ENCODE peak calls at places on chromosomes 5 and 9, in four cellular contexts. One of them, this sample, is unnamed. For H3K27me3 and H3K36me3, the result is how much of the 10 kb centered on the place peaks cover.

GRCh38 chr5:54743997-54744788 is 226.6 kb downstream of the SNX18 start:
- DNase-seq in cardiac muscle cell: no peak
- DNase-seq in heart left ventricle: peak
- DNase-seq in neural progenitor cell: peak
- DNase-seq in this sample: peak

GRCh38 chr5:67289763-67290521 is 93.3 kb upstream of the CD180 start:
- DNase-seq in heart left ventricle: peak
- DNase-seq in neural progenitor cell: no peak
- DNase-seq in cardiac muscle cell: no peak
- DNase-seq in this sample: no peak

GRCh38 chr5:142597546-142598337 is 88.1 kb downstream of the FGF1 start:
- DNase-seq in cardiac muscle cell: peak
- DNase-seq in neural progenitor cell: peak
- DNase-seq in heart left ventricle: no peak
- DNase-seq in this sample: peak

GRCh38 chr9:9791621-9792020 is 821.2 kb downstream of the PTPRD start:
- DNase-seq in neural progenitor cell: peak
- DNase-seq in heart left ventricle: no peak
- DNase-seq in cardiac muscle cell: peak
- DNase-seq in this sample: peak

GRCh38 chr5:32278403-32278802 is 34.3 kb downstream of the MTMR12 start:
- DNase-seq in heart left ventricle: no peak
- DNase-seq in cardiac muscle cell: no peak
- DNase-seq in neural progenitor cell: no peak
- DNase-seq in this sample: no peak

GRCh38 chr9:136512651-136513066 is 29.8 kb upstream of the SEC16A start:
- DNase-seq in heart left ventricle: no peak
- DNase-seq in cardiac muscle cell: no peak
- DNase-seq in neural progenitor cell: no peak
- DNase-seq in this sample: peak

GRCh38 chr5:73215525-73215890 is 42.5 kb downstream of the TMEM174 start:
- DNase-seq in neural progenitor cell: no peak
- DNase-seq in heart left ventricle: no peak
- DNase-seq in cardiac muscle cell: no peak
- DNase-seq in this sample: no peak

GRCh38 chr9:95499847-95500246 is 16.9 kb downstream of the PTCH1 start:
- DNase-seq in neural progenitor cell: no peak
- DNase-seq in heart left ventricle: no peak
- DNase-seq in cardiac muscle cell: no peak
- DNase-seq in this sample: peak

GRCh38 chr9:12759767-12760166 is 15.1 kb upstream of the LURAP1L start:
- DNase-seq in cardiac muscle cell: no peak
- DNase-seq in neural progenitor cell: no peak
- DNase-seq in heart left ventricle: no peak
- DNase-seq in this sample: peak

GRCh38 chr9:29021632-29022031 is 1448.4 kb upstream of the C9orf72 start:
- DNase-seq in heart left ventricle: no peak
- DNase-seq in cardiac muscle cell: no peak
- DNase-seq in neural progenitor cell: no peak
- DNase-seq in this sample: no peak

GRCh38 chr9:110592075-110592830 is 12.7 kb upstream of the SVEP1 start:
- DNase-seq in cardiac muscle cell: no peak
- DNase-seq in heart left ventricle: no peak
- DNase-seq in neural progenitor cell: no peak
- DNase-seq in this sample: no peak

GRCh38 chr9:114662081-114662989 is 4.7 kb upstream of the TEX53 start:
- DNase-seq in heart left ventricle: no peak
- DNase-seq in cardiac muscle cell: peak
- DNase-seq in neural progenitor cell: peak
- DNase-seq in this sample: peak

GRCh38 chr5:33824516-33825195 is 67.1 kb downstream of the ADAMTS12 start:
- DNase-seq in neural progenitor cell: no peak
- DNase-seq in heart left ventricle: peak
- DNase-seq in cardiac muscle cell: no peak
- DNase-seq in this sample: no peak

GRCh38 chr9:118318770-118319443 is 614.7 kb downstream of the TLR4 start:
- DNase-seq in cardiac muscle cell: no peak
- DNase-seq in heart left ventricle: peak
- DNase-seq in neural progenitor cell: no peak
- DNase-seq in this sample: peak

GRCh38 chr9:98215266-98215665 is 22.8 kb upstream of the CORO2A start:
- DNase-seq in neural progenitor cell: no peak
- DNase-seq in heart left ventricle: no peak
- DNase-seq in cardiac muscle cell: no peak
- DNase-seq in this sample: no peak

GRCh38 chr9:127388037-127388855 is 8.7 kb upstream of the SLC2A8 start:
- DNase-seq in neural progenitor cell: no peak
- DNase-seq in cardiac muscle cell: no peak
- DNase-seq in heart left ventricle: peak
- DNase-seq in this sample: peak

GRCh38 chr5:179147991-179148702 is 88.0 kb downstream of the ZNF354C start:
- DNase-seq in neural progenitor cell: no peak
- DNase-seq in cardiac muscle cell: no peak
- DNase-seq in heart left ventricle: no peak
- DNase-seq in this sample: no peak

GRCh38 chr5:150206076-150206779 is 16.4 kb downstream of the SLC6A7 start:
- DNase-seq in cardiac muscle cell: no peak
- DNase-seq in neural progenitor cell: no peak
- DNase-seq in heart left ventricle: no peak
- DNase-seq in this sample: no peak

GRCh38 chr9:105503873-105504272 is 54.1 kb upstream of the FKTN start:
- DNase-seq in neural progenitor cell: no peak
- DNase-seq in cardiac muscle cell: no peak
- DNase-seq in heart left ventricle: no peak
- DNase-seq in this sample: peak

GRCh38 chr9:133839822-133840329 is 101.7 kb upstream of the SARDH start:
- DNase-seq in neural progenitor cell: peak
- DNase-seq in heart left ventricle: peak
- DNase-seq in cardiac muscle cell: no peak
- DNase-seq in this sample: no peak

GRCh38 chr9:70257512-70257911 is 1.3 kb upstream of the SMC5 start:
- DNase-seq in neural progenitor cell: no peak
- DNase-seq in heart left ventricle: no peak
- DNase-seq in cardiac muscle cell: no peak
- DNase-seq in this sample: no peak

GRCh38 chr5:181052928-181053759 is 13.1 kb downstream of the BTNL9 start:
- DNase-seq in neural progenitor cell: peak
- DNase-seq in cardiac muscle cell: peak
- DNase-seq in heart left ventricle: no peak
- DNase-seq in this sample: no peak

GRCh38 chr5:33322632-33323031 is 118.1 kb upstream of the TARS1 start:
- DNase-seq in heart left ventricle: no peak
- DNase-seq in neural progenitor cell: no peak
- DNase-seq in cardiac muscle cell: no peak
- DNase-seq in this sample: no peak

GRCh38 chr9:103574056-103574455 is 520.1 kb upstream of the SMC2 start:
- DNase-seq in heart left ventricle: no peak
- DNase-seq in cardiac muscle cell: no peak
- DNase-seq in neural progenitor cell: no peak
- DNase-seq in this sample: peak

GRCh38 chr5:89276566-89277305 is 393.8 kb upstream of the MEF2C start:
- DNase-seq in neural progenitor cell: no peak
- DNase-seq in heart left ventricle: no peak
- DNase-seq in cardiac muscle cell: no peak
- DNase-seq in this sample: peak

GRCh38 chr5:165227515-165227914 is 1722.1 kb downstream of the MAT2B start:
- DNase-seq in cardiac muscle cell: no peak
- DNase-seq in heart left ventricle: no peak
- DNase-seq in neural progenitor cell: no peak
- DNase-seq in this sample: peak

GRCh38 chr5:67773439-67773988 is 442.0 kb upstream of the PIK3R1 start:
- DNase-seq in heart left ventricle: peak
- DNase-seq in cardiac muscle cell: no peak
- DNase-seq in neural progenitor cell: peak
- DNase-seq in this sample: peak

GRCh38 chr9:131394464-131395026 is 659 bp downstream of the PRRC2B start:
- DNase-seq in neural progenitor cell: peak
- DNase-seq in heart left ventricle: peak
- DNase-seq in cardiac muscle cell: peak
- DNase-seq in this sample: no peak

GRCh38 chr5:100796851-100797250 is 106.2 kb downstream of the ST8SIA4 start:
- DNase-seq in cardiac muscle cell: no peak
- DNase-seq in neural progenitor cell: no peak
- DNase-seq in heart left ventricle: no peak
- DNase-seq in this sample: no peak

DNA sequence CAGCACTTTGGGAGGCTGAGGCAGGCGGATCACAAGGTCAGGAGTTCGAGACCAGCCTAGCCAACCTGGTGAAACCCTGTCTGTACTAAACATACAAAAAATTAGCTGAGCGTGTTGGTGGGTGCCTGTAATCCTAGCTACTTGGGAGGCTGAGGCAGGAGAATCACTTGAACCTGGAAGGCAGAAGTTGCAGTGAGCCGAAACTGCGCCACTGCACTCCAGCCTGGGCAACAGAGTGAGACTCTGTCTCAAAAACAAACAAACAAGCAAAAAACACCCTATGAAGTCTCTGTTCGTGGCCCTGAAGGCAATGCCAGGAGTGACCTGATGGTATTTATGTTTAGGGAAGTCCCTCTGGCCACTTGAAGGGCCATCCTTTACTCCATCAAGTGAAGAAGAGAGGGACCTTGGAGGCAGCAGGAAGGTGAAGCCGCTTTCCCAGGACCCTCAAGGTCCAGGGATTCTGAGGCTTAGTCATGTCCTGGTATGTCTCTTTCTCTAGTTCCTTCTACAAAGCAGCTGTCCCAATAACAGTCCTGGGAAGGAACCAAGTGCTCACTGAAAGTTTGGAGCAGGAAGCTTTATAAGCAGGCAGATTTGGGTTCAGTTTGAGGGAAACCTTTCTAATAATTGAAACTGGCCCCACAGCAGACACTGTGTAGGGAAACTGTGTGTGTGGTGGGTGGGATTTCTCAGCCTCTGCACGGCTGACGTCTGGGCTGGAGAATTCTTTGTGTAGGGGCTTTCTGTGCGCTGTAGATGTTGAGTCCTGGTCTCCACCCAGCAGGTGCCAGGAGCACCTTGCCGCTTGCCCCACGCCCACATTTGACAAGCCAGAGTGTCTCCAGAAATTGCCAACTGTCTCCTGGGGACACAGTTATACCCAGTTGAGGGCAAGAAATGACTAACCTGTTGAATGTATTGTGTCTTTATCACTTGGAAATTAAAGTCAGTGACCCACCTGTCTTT is 12.5 kb downstream of the PHF2 start:
- DNase-seq in neural progenitor cell: no peak
- DNase-seq in heart left ventricle: no peak
- DNase-seq in cardiac muscle cell: no peak
- DNase-seq in this sample: no peak
- H3K27me3 ChIP-seq in neural progenitor cell: under half
- H3K27me3 ChIP-seq in heart left ventricle: under half
- H3K27me3 ChIP-seq in cardiac muscle cell: under half
- H3K27me3 ChIP-seq in this sample: under half

GRCh38 chr5:98794414-98795080 is 21.1 kb downstream of the RGMB start:
- DNase-seq in heart left ventricle: no peak
- DNase-seq in cardiac muscle cell: no peak
- DNase-seq in neural progenitor cell: no peak
- DNase-seq in this sample: no peak
- H3K36me3 ChIP-seq in heart left ventricle: under half
- H3K36me3 ChIP-seq in cardiac muscle cell: under half
- H3K36me3 ChIP-seq in neural progenitor cell: under half
- H3K36me3 ChIP-seq in this sample: under half

GRCh38 chr5:133319905-133320520 is 268.2 kb downstream of the HSPA4 start:
- DNase-seq in cardiac muscle cell: no peak
- DNase-seq in neural progenitor cell: peak
- DNase-seq in heart left ventricle: no peak
- DNase-seq in this sample: peak
- TF ChIP-seq CTCF in cardiac muscle cell: peak
- TF ChIP-seq CTCF in neural progenitor cell: no peak
- TF ChIP-seq CTCF in heart left ventricle: no peak
- TF ChIP-seq CTCF in this sample: no peak

GRCh38 chr9:106857811-106858470 is 5.0 kb upstream of the ZNF462 start:
- DNase-seq in neural progenitor cell: no peak
- DNase-seq in cardiac muscle cell: no peak
- DNase-seq in heart left ventricle: no peak
- DNase-seq in this sample: peak
- H3K27me3 ChIP-seq in neural progenitor cell: under half
- H3K27me3 ChIP-seq in cardiac muscle cell: under half
- H3K27me3 ChIP-seq in heart left ventricle: under half
- H3K27me3 ChIP-seq in this sample: under half

GRCh38 chr9:19087601-19088000 is 15.1 kb downstream of the HAUS6 start:
- DNase-seq in heart left ventricle: no peak
- DNase-seq in neural progenitor cell: no peak
- DNase-seq in cardiac muscle cell: no peak
- DNase-seq in this sample: peak
- H3K36me3 ChIP-seq in heart left ventricle: under half
- H3K36me3 ChIP-seq in neural progenitor cell: under half
- H3K36me3 ChIP-seq in cardiac muscle cell: half or more
- H3K36me3 ChIP-seq in this sample: under half

GRCh38 chr5:176817864-176818377 is 7.6 kb downstream of the UNC5A start:
- DNase-seq in cardiac muscle cell: peak
- DNase-seq in neural progenitor cell: peak
- DNase-seq in heart left ventricle: peak
- DNase-seq in this sample: no peak
- TF ChIP-seq CTCF in cardiac muscle cell: peak
- TF ChIP-seq CTCF in neural progenitor cell: peak
- TF ChIP-seq CTCF in heart left ventricle: no peak
- TF ChIP-seq CTCF in this sample: peak

GRCh38 chr9:124013263-124014211 is 2.0 kb downstream of the LHX2 start:
- DNase-seq in heart left ventricle: no peak
- DNase-seq in cardiac muscle cell: no peak
- DNase-seq in neural progenitor cell: peak
- DNase-seq in this sample: no peak
- H3K27me3 ChIP-seq in heart left ventricle: half or more
- H3K27me3 ChIP-seq in cardiac muscle cell: half or more
- H3K27me3 ChIP-seq in neural progenitor cell: half or more
- H3K27me3 ChIP-seq in this sample: half or more

GRCh38 chr5:176910161-176910560 is 11.0 kb upstream of the HK3 start:
- DNase-seq in cardiac muscle cell: no peak
- DNase-seq in neural progenitor cell: no peak
- DNase-seq in heart left ventricle: no peak
- DNase-seq in this sample: no peak
- H3K36me3 ChIP-seq in cardiac muscle cell: under half
- H3K36me3 ChIP-seq in neural progenitor cell: under half
- H3K36me3 ChIP-seq in heart left ventricle: under half
- H3K36me3 ChIP-seq in this sample: under half

DNA sequence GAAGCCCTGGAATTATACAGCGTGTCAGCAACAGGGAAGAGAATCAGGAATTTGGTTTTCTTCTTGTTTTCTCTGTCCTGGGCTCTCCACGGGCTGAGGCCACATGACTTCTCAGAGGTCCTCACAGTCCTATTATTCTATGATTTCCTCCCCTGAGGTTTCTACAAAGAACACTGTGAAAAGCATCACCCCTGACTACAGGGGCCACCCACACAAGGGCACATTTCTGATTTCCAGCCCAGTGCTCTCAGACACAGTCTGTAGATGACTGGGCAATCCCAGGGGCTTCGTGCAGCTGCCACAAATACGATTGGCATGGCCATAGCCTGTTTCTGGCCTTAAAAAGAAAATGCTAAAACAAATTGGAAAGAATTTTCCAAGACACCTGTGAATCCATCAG is 284.9 kb downstream of the CEMIP2 start:
- DNase-seq in cardiac muscle cell: no peak
- DNase-seq in heart left ventricle: no peak
- DNase-seq in neural progenitor cell: peak
- DNase-seq in this sample: no peak
- TF ChIP-seq CTCF in cardiac muscle cell: no peak
- TF ChIP-seq CTCF in heart left ventricle: no peak
- TF ChIP-seq CTCF in neural progenitor cell: no peak
- TF ChIP-seq CTCF in this sample: no peak

GRCh38 chr5:123283537-123283936 is 139.7 kb downstream of the CEP120 start:
- DNase-seq in heart left ventricle: no peak
- DNase-seq in neural progenitor cell: no peak
- DNase-seq in cardiac muscle cell: no peak
- DNase-seq in this sample: no peak
- H3K27me3 ChIP-seq in heart left ventricle: under half
- H3K27me3 ChIP-seq in neural progenitor cell: under half
- H3K27me3 ChIP-seq in cardiac muscle cell: under half
- H3K27me3 ChIP-seq in this sample: under half

This sample was measured in bronchial epithelial cell.